ENCODE peak calls at places on chromosomes 6 and 20, in eight cellular contexts. Q is fibroblast of lung; W is H9; S is CD8-positive, alpha-beta T cell; Z is IMR-90; E is osteoblast; V is upper lobe of left lung; F is tibial artery. J is an unnamed sample.

GRCh38 chr6:10446548-10446947 is 31.7 kb upstream of the TFAP2A start:
- DNase-seq in Q (no peak), W (no peak), S (no peak), Z (no peak), E (no peak), V (no peak), F (no peak), J (no peak)

GRCh38 chr20:48147326-48147725 is 362.0 kb upstream of the SULF2 start:
- DNase-seq in Q (no peak), W (no peak), S (no peak), Z (no peak), E (no peak), V (no peak), F (no peak), J (no peak)

GRCh38 chr6:92361990-92362770 is 1057.2 kb downstream of the EPHA7 start:
- DNase-seq in Q (no peak), W (no peak), S (no peak), Z (no peak), E (no peak), V (no peak), F (no peak), J (no peak)

GRCh38 chr20:38193586-38194105 is 28.6 kb upstream of the TGM2 start:
- DNase-seq in Q (no peak), W (no peak), S (no peak), Z (no peak), E (peak; percentile 34), V (no peak), F (no peak), J (no peak)

GRCh38 chr6:157586476-157587126 is 205.6 kb downstream of the ZDHHC14 start:
- DNase-seq in Q (no peak), W (no peak), S (no peak), Z (no peak), E (no peak), V (no peak), F (no peak), J (no peak)

GRCh38 chr6:164478426-164478825 is 831.0 kb downstream of the C6orf118 start:
- DNase-seq in Q (no peak), W (no peak), S (no peak), Z (no peak), E (no peak), V (no peak), F (no peak), J (no peak)

GRCh38 chr6:101509556-101509955 is 116.0 kb downstream of the GRIK2 start:
- DNase-seq in Q (peak; percentile 30), W (no peak), S (no peak), Z (peak; percentile 41), E (no peak), V (no peak), F (no peak), J (no peak)

GRCh38 chr6:32393660-32394420 is 13.1 kb downstream of the BTNL2 start:
- DNase-seq in Q (peak; percentile 8), W (no peak), S (no peak), Z (no peak), E (no peak), V (no peak), F (no peak), J (no peak)

GRCh38 chr6:126156973-126157372 is 170.6 kb downstream of the TRMT11 start:
- DNase-seq in Q (no peak), W (no peak), S (no peak), Z (no peak), E (no peak), V (no peak), F (no peak), J (no peak)

GRCh38 chr20:43844778-43845614 is 69.7 kb upstream of the TOX2 start:
- DNase-seq in Q (peak; percentile 96), W (no peak), S (no peak), Z (peak; percentile 95), E (peak; percentile 90), V (peak; percentile 27), F (no peak), J (peak; percentile 52)

GRCh38 chr6:45590225-45590624 is 212.5 kb upstream of the SUPT3H start:
- DNase-seq in Q (peak; percentile 93), W (no peak), S (no peak), Z (peak; percentile 92), E (no peak), V (no peak), F (no peak), J (peak; percentile 44)

GRCh38 chr6:73652637-73653570 is 888 bp downstream of the SLC17A5 start:
- DNase-seq in Q (peak; percentile 40), W (peak; percentile 82), S (peak; percentile 77), Z (peak; percentile 41), E (peak; percentile 91), V (peak; percentile 80), F (peak; percentile 87), J (no peak)

GRCh38 chr6:150395388-150396009 is 26.7 kb downstream of the IYD start:
- DNase-seq in Q (peak; percentile 55), W (peak; percentile 82), S (no peak), Z (peak; percentile 51), E (peak; percentile 78), V (peak; percentile 66), F (no peak), J (no peak)

GRCh38 chr6:47977314-47977713 is 133.7 kb downstream of the PTCHD4 start:
- DNase-seq in Q (no peak), W (no peak), S (no peak), Z (no peak), E (no peak), V (no peak), F (no peak), J (no peak)

GRCh38 chr6:167649486-167649885 is 177.2 kb upstream of the AFDN start:
- DNase-seq in Q (no peak), W (no peak), S (no peak), Z (no peak), E (no peak), V (no peak), F (no peak), J (no peak)

GRCh38 chr6:161444464-161444863 is 170.6 kb upstream of the AGPAT4 start:
- DNase-seq in Q (peak; percentile 86), W (peak; percentile 49), S (no peak), Z (peak; percentile 24), E (no peak), V (peak; percentile 23), F (no peak), J (no peak)

GRCh38 chr6:125526007-125526720 is 223.3 kb upstream of the HEY2 start:
- DNase-seq in Q (no peak), W (no peak), S (no peak), Z (no peak), E (peak; percentile 15), V (no peak), F (no peak), J (no peak)

GRCh38 chr6:27582928-27583725 is 110.2 kb upstream of the ZNF184 start:
- DNase-seq in Q (peak; percentile 60), W (peak; percentile 65), S (no peak), Z (peak; percentile 71), E (peak; percentile 90), V (no peak), F (no peak), J (no peak)

DNA sequence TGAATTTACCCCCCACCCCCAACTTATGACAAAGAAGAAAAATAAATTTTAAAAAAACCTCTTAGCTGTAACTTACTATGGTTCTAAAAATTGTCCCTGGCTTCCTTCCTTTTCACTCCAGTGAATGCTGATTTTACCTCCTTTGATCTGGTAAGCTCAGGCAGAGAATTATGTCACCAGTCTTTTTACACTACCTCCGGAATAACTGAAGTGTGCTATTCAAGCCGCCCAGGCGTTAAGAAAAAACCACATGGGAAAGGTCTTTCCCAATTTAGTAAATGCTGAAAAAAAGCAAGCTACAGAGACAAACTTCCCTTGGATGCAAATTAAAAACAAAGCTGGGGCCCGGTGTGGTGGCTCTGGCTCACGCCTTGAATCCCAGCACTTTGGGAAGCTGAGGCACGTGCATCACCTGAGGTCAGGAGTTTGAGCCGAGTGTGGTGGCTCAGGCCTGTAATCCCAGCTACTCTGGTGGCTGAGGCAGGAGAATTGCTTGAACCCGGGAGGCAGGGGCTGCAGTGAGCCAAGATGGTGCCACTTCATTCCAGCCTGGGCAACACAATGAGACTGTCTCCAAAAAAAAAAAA is 12.4 kb downstream of the SNX5 start:
- DNase-seq in Q (no peak), W (no peak), S (no peak), Z (no peak), E (no peak), V (no peak), F (no peak), J (no peak)
- H3K4me1 ChIP-seq in Q (peaks cover 19% of the 10 kb centered on the region), W (no peaks in the 10 kb centered on the region), S (peaks cover 11% of the 10 kb centered on the region), Z (peaks cover 21% of the 10 kb centered on the region), E (peaks cover 32% of the 10 kb centered on the region), V (peaks cover 79% of the 10 kb centered on the region), F (no peaks in the 10 kb centered on the region), J (peaks cover 42% of the 10 kb centered on the region)

DNA sequence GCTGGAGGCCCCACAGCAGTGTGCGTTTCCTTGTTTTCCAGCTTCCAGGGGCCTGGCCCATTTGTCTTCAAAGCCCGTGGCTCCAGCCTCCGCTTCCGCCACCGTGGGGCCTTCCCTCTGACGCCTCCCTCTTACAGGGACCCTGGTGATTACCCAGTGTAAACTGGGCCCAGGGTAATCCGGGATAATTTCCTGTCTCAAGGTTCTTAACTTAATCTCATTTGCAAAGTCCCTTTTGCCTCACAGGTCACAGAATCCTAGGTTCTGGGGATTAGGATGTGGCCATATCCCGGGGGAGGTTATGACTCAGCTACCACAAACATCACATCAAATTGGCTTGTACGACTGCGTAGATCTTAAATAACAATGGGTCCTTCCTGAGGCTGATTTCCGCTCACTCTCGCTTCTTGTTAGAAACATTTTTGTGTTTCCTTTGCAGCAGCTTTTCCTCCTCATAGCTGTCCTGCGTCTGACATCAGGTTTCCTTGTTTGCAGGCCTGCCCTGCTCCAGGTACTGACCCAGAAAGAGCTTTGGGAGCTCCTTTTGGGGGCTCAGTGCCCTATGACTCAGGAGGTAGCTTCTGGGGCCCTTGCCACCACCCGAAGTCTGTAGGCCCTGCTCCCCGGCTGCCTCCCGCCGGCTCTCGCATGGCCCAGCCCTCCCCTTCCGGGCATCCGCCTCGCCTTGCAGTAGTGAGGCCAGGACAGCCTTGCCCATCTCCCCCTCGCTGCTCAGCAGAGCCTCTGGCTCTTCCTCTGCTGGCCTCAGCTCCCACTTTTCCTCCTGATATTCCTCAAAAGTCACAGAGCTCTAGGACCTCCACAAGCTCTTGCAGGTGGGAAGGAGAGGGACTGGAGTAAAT is 100.5 kb downstream of the ERMARD start:
- DNase-seq in Q (peak; percentile 25), W (no peak), S (no peak), Z (no peak), E (peak; percentile 41), V (peak; percentile 21), F (no peak), J (peak; percentile 79)
- H3K27ac ChIP-seq in Q (no peak overlapping the region), W (no peak overlapping the region), S (no peak overlapping the region), Z (no peak overlapping the region), E (no peak overlapping the region), V (peak overlapping the region; percentile 60), F (no peak overlapping the region), J (no peak overlapping the region)

GRCh38 chr6:137874204-137875001 is 7.3 kb downstream of the TNFAIP3 start:
- DNase-seq in Q (no peak), W (no peak), S (no peak), Z (no peak), E (no peak), V (peak; percentile 78), F (no peak), J (no peak)
- H3K4me1 ChIP-seq in Q (peaks cover 17% of the 10 kb centered on the region), W (no peaks in the 10 kb centered on the region), S (peaks cover 46% of the 10 kb centered on the region), Z (peaks cover 11% of the 10 kb centered on the region), E (peaks cover 67% of the 10 kb centered on the region), V (peaks cover 40% of the 10 kb centered on the region), F (no peaks in the 10 kb centered on the region), J (peaks cover 47% of the 10 kb centered on the region)

DNA sequence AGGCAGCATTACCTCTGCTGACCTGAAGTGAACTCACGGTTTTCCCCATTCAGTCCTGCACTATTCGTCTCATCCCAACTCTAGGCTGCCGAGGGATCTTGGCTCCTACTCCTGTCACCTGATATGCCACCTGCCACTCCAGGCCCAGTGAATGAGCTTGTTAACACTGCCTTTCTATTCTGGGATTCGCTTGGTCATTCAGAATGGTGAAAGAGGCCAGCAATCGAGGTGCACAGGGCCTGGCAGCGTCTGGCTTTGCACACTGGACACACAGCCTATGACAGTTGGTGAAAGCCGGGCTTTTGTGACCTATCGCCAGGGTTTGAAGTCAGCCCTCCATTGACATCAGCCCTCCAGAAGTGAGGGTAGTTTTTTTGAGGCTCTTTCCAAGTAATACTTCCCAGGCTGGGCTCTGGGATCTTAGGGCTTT is 59.3 kb upstream of the MYL9 start:
- DNase-seq in Q (no peak), W (no peak), S (no peak), Z (no peak), E (no peak), V (peak; percentile 84), F (peak; percentile 85), J (no peak)
- H3K27ac ChIP-seq in Q (no peak overlapping the region), W (no peak overlapping the region), S (no peak overlapping the region), Z (no peak overlapping the region), E (peak overlapping the region; percentile 63), V (peak overlapping the region; percentile 27), F (peak overlapping the region; percentile 77), J (no peak overlapping the region)

J was measured in vagina.